ENCODE peak calls at places on chromosomes 7 and 10, in nine cellular contexts. One of them, this sample, is unnamed.

GRCh38 chr10:13739178-13739577 is 152.4 kb downstream of the PRPF18 start:
- DNase-seq in RWPE1: no peak
- DNase-seq in amniotic stem cell: no peak
- DNase-seq in aorta: no peak
- DNase-seq in NCI-H1930: no peak
- DNase-seq in CD8-positive, alpha-beta memory T cell: no peak
- DNase-seq in substantia nigra: no peak
- DNase-seq in EL: no peak
- DNase-seq in stomach: no peak
- DNase-seq in this sample: no peak

GRCh38 chr10:75115137-75115536 is 3.7 kb downstream of the SAMD8 start:
- DNase-seq in aorta: no peak
- DNase-seq in NCI-H1930: no peak
- DNase-seq in CD8-positive, alpha-beta memory T cell: no peak
- DNase-seq in EL: no peak
- DNase-seq in stomach: no peak
- DNase-seq in RWPE1: no peak
- DNase-seq in substantia nigra: no peak
- DNase-seq in amniotic stem cell: no peak
- DNase-seq in this sample: peak

GRCh38 chr7:158018971-158019645 is 568.5 kb downstream of the PTPRN2 start:
- DNase-seq in RWPE1: no peak
- DNase-seq in substantia nigra: no peak
- DNase-seq in stomach: peak
- DNase-seq in NCI-H1930: no peak
- DNase-seq in amniotic stem cell: no peak
- DNase-seq in CD8-positive, alpha-beta memory T cell: no peak
- DNase-seq in aorta: peak
- DNase-seq in EL: no peak
- DNase-seq in this sample: no peak

GRCh38 chr7:112495820-112496462 is 15.2 kb downstream of the LSMEM1 start:
- DNase-seq in NCI-H1930: peak
- DNase-seq in substantia nigra: peak
- DNase-seq in aorta: no peak
- DNase-seq in stomach: peak
- DNase-seq in CD8-positive, alpha-beta memory T cell: peak
- DNase-seq in EL: peak
- DNase-seq in amniotic stem cell: peak
- DNase-seq in RWPE1: peak
- DNase-seq in this sample: peak

GRCh38 chr7:77954773-77955562 is 156.4 kb downstream of the PHTF2 start:
- DNase-seq in amniotic stem cell: no peak
- DNase-seq in EL: no peak
- DNase-seq in RWPE1: no peak
- DNase-seq in CD8-positive, alpha-beta memory T cell: no peak
- DNase-seq in stomach: no peak
- DNase-seq in substantia nigra: no peak
- DNase-seq in NCI-H1930: no peak
- DNase-seq in aorta: no peak
- DNase-seq in this sample: no peak

GRCh38 chr10:3043512-3044368 is 23.6 kb upstream of the PFKP start:
- DNase-seq in aorta: peak
- DNase-seq in CD8-positive, alpha-beta memory T cell: no peak
- DNase-seq in substantia nigra: peak
- DNase-seq in amniotic stem cell: peak
- DNase-seq in NCI-H1930: peak
- DNase-seq in EL: peak
- DNase-seq in RWPE1: peak
- DNase-seq in stomach: peak
- DNase-seq in this sample: peak

GRCh38 chr7:16900212-16900768 is 18.5 kb upstream of the AGR3 start:
- DNase-seq in stomach: no peak
- DNase-seq in EL: no peak
- DNase-seq in RWPE1: no peak
- DNase-seq in substantia nigra: no peak
- DNase-seq in amniotic stem cell: no peak
- DNase-seq in aorta: no peak
- DNase-seq in CD8-positive, alpha-beta memory T cell: no peak
- DNase-seq in NCI-H1930: no peak
- DNase-seq in this sample: no peak

GRCh38 chr7:152709307-152710133 is 33.6 kb upstream of the XRCC2 start:
- DNase-seq in stomach: no peak
- DNase-seq in aorta: no peak
- DNase-seq in EL: peak
- DNase-seq in substantia nigra: no peak
- DNase-seq in CD8-positive, alpha-beta memory T cell: no peak
- DNase-seq in NCI-H1930: no peak
- DNase-seq in amniotic stem cell: no peak
- DNase-seq in RWPE1: no peak
- DNase-seq in this sample: peak

This sample was measured in MCF 10A.